ENCODE peak calls at places on chromosomes 13 and 19, in ten cellular contexts. C is BE2C, I is spleen, E is heart right ventricle, Y is PC-9, D is BJ, N is colonic mucosa, T is mesenchymal stem cell, L is left lung, W is ovary. S is an unnamed sample. For H3K27me3, the result is how much of the 10 kb centered on the place peaks cover.

GRCh38 chr19:18672606-18673337 is 10.7 kb upstream of the CRTC1 start:
- DNase-seq in I (no peak), Y (peak), T (peak), N (no peak), C (no peak), E (no peak), L (no peak), D (no peak), W (no peak), S (peak)

GRCh38 chr13:43895940-43896339 is 16.2 kb downstream of the LACC1 start:
- DNase-seq in I (no peak), W (no peak), T (no peak), N (no peak), D (no peak), E (no peak), L (no peak), C (no peak), Y (peak), S (peak)

GRCh38 chr19:2495130-2495641 is 19.3 kb downstream of the GADD45B start:
- DNase-seq in I (peak), C (no peak), Y (peak), L (peak), D (no peak), T (peak), E (peak), W (peak), N (peak), S (peak)

GRCh38 chr19:39996218-39996810 is 546 bp upstream of the ZNF546 start:
- DNase-seq in Y (peak), E (no peak), D (peak), C (peak), I (no peak), L (no peak), W (no peak), N (no peak), T (peak), S (peak)

GRCh38 chr19:51128227-51128626 is 3.5 kb downstream of the SIGLEC9 start:
- DNase-seq in T (no peak), N (no peak), E (no peak), C (no peak), W (no peak), Y (no peak), L (peak), I (peak), D (no peak), S (no peak)

GRCh38 chr13:90531744-90532143 is 815.7 kb upstream of the MIR17HG start:
- DNase-seq in E (no peak), L (no peak), W (no peak), C (no peak), N (no peak), D (no peak), Y (no peak), I (no peak), T (no peak), S (no peak)

GRCh38 chr19:48967346-48968178 is 2.5 kb downstream of the FTL start:
- DNase-seq in T (peak), D (no peak), E (no peak), L (peak), C (no peak), Y (peak), W (no peak), I (peak), N (no peak), S (peak)

GRCh38 chr19:55440411-55441105 is 2.5 kb downstream of the SHISA7 start:
- DNase-seq in L (no peak), Y (no peak), E (no peak), W (no peak), I (no peak), C (peak), T (no peak), N (no peak), D (no peak), S (no peak)

GRCh38 chr19:2529473-2529918 is 53.6 kb downstream of the GADD45B start:
- DNase-seq in I (peak), C (peak), E (no peak), Y (peak), D (peak), W (no peak), N (no peak), T (peak), L (no peak), S (peak)

GRCh38 chr19:18049390-18049789 is 37.3 kb downstream of the IL12RB1 start:
- DNase-seq in E (peak), L (peak), T (no peak), W (no peak), N (peak), D (no peak), Y (no peak), I (peak), C (no peak), S (no peak)

GRCh38 chr13:31670831-31671617 is 68.3 kb upstream of the RXFP2 start:
- DNase-seq in N (no peak), W (no peak), E (no peak), Y (no peak), L (no peak), I (no peak), C (no peak), D (no peak), T (no peak), S (peak)

GRCh38 chr19:55253842-55254624 is 4.8 kb downstream of the PPP6R1 start:
- DNase-seq in C (no peak), E (no peak), N (no peak), D (no peak), T (no peak), W (no peak), L (no peak), I (peak), Y (no peak), S (no peak)

GRCh38 chr19:51076602-51077213 is 6.0 kb downstream of the KLK14 start:
- DNase-seq in C (no peak), T (no peak), L (no peak), D (no peak), Y (no peak), N (no peak), W (no peak), E (no peak), I (no peak), S (peak)

GRCh38 chr13:45537506-45537905 is 72.8 kb downstream of the COG3 start:
- DNase-seq in Y (no peak), C (no peak), I (no peak), T (no peak), E (no peak), L (no peak), N (no peak), D (no peak), W (no peak), S (no peak)

GRCh38 chr19:6772028-6772865 is at the start of gene VAV1:
- DNase-seq in E (peak), D (no peak), L (peak), T (no peak), W (no peak), Y (no peak), I (peak), N (peak), C (no peak), S (no peak)

GRCh38 chr13:60329221-60329983 is 67.6 kb upstream of the TDRD3 start:
- DNase-seq in Y (no peak), L (peak), T (peak), E (no peak), D (no peak), N (peak), I (no peak), W (no peak), C (peak), S (peak)

GRCh38 chr19:54738715-54739114 is 402 bp downstream of the KIR2DL3 start:
- DNase-seq in D (no peak), L (no peak), C (no peak), W (no peak), E (no peak), Y (no peak), N (no peak), T (no peak), I (no peak), S (no peak)

GRCh38 chr13:49980266-49980665 is 16.6 kb upstream of the TRIM13 start:
- DNase-seq in T (no peak), Y (no peak), L (no peak), C (no peak), I (no peak), N (no peak), D (no peak), W (no peak), E (no peak), S (no peak)

GRCh38 chr13:39023316-39023715 is 14.6 kb downstream of the PROSER1 start:
- DNase-seq in W (no peak), Y (peak), E (no peak), T (peak), N (no peak), C (no peak), L (no peak), D (peak), I (no peak), S (peak)

GRCh38 chr19:7864719-7865074 is 9.5 kb downstream of the PRR36 start:
- DNase-seq in E (no peak), N (no peak), I (no peak), L (no peak), T (no peak), C (no peak), D (no peak), Y (no peak), W (no peak), S (no peak)

GRCh38 chr19:15154002-15154612 is 46.7 kb downstream of the NOTCH3 start:
- DNase-seq in Y (peak), N (peak), E (no peak), W (no peak), T (peak), C (peak), D (no peak), L (no peak), I (no peak), S (peak)

GRCh38 chr19:55671054-55671378 is 4.0 kb upstream of the EPN1 start:
- DNase-seq in T (no peak), C (no peak), N (no peak), I (no peak), L (no peak), E (no peak), W (no peak), D (no peak), Y (no peak), S (no peak)

GRCh38 chr19:51122112-51122981 is 2.4 kb upstream of the SIGLEC9 start:
- DNase-seq in T (peak), Y (no peak), W (peak), N (no peak), L (no peak), C (no peak), E (no peak), D (no peak), I (peak), S (peak)

GRCh38 chr19:28184997-28185396 is 1028.0 kb downstream of the UQCRFS1 start:
- DNase-seq in L (no peak), E (no peak), I (no peak), N (no peak), C (no peak), T (no peak), D (no peak), W (no peak), Y (no peak), S (peak)

GRCh38 chr13:33135097-33135496 is 118.9 kb downstream of the KL start:
- DNase-seq in C (no peak), I (no peak), W (no peak), T (no peak), Y (no peak), D (no peak), E (no peak), N (no peak), L (no peak), S (no peak)

GRCh38 chr19:15539638-15540037 is 31.3 kb downstream of the CYP4F22 start:
- DNase-seq in W (no peak), E (no peak), T (no peak), D (no peak), I (no peak), L (no peak), C (no peak), Y (no peak), N (no peak), S (no peak)

GRCh38 chr19:19445911-19446361 is 40.5 kb downstream of the GATAD2A start:
- DNase-seq in T (no peak), I (peak), L (no peak), Y (no peak), W (no peak), C (no peak), N (no peak), E (no peak), D (no peak), S (peak)

GRCh38 chr13:51243227-51243626 is 21.0 kb downstream of the FAM124A start:
- DNase-seq in I (no peak), D (no peak), C (no peak), L (no peak), T (no peak), E (no peak), Y (no peak), W (no peak), N (no peak), S (no peak)
- H3K4me3 ChIP-seq in I (no peak), D (no peak), C (no peak), L (no peak), T (no peak), E (no peak), Y (no peak), W (no peak), N (no peak), S (no peak)

GRCh38 chr19:35975608-35976214 is 19.3 kb upstream of the SDHAF1 start:
- DNase-seq in L (no peak), E (no peak), Y (no peak), C (no peak), I (no peak), N (no peak), D (no peak), W (no peak), T (peak), S (no peak)
- H3K27me3 ChIP-seq in L (half or more), E (under half), Y (half or more), C (under half), I (under half), N (under half), D (under half), W (under half), T (under half), S (under half)

GRCh38 chr19:4069331-4069959 is 2.7 kb upstream of the ZBTB7A start:
- DNase-seq in E (no peak), C (no peak), T (no peak), W (no peak), I (peak), Y (no peak), D (no peak), N (peak), L (no peak), S (no peak)
- H3K4me3 ChIP-seq in E (no peak), C (no peak), T (no peak), W (no peak), I (no peak), Y (no peak), D (no peak), N (no peak), L (no peak), S (no peak)

GRCh38 chr13:112705286-112705685 is 15.4 kb downstream of the ATP11A start:
- DNase-seq in D (no peak), C (no peak), I (peak), Y (no peak), E (no peak), L (peak), N (no peak), T (no peak), W (no peak), S (no peak)
- H3K27me3 ChIP-seq in D (under half), C (under half), I (under half), Y (under half), E (under half), L (under half), N (under half), T (under half), W (under half), S (under half)

GRCh38 chr13:99782669-99783068 is 188.9 kb downstream of the ZIC5 start:
- DNase-seq in E (no peak), N (no peak), L (no peak), W (no peak), I (no peak), T (no peak), D (no peak), C (no peak), Y (no peak), S (no peak)
- H3K4me3 ChIP-seq in E (no peak), N (no peak), L (no peak), W (no peak), I (no peak), T (no peak), D (no peak), C (no peak), Y (no peak), S (no peak)

GRCh38 chr13:108983273-108983672 is 353.9 kb downstream of the MYO16 start:
- DNase-seq in C (no peak), N (no peak), W (no peak), D (no peak), T (no peak), Y (no peak), L (no peak), I (no peak), E (no peak), S (no peak)
- H3K27me3 ChIP-seq in C (half or more), N (under half), W (under half), D (under half), T (under half), Y (under half), L (under half), I (under half), E (under half), S (under half)

GRCh38 chr19:11420429-11420893 is 1.3 kb upstream of the RGL3 start:
- DNase-seq in L (no peak), I (peak), C (no peak), E (peak), D (no peak), T (peak), W (peak), N (peak), Y (no peak), S (no peak)

GRCh38 chr19:11420894-11421606 is 1.9 kb upstream of the RGL3 start:
- DNase-seq in D (no peak), I (no peak), Y (no peak), W (no peak), N (peak), C (no peak), L (no peak), E (peak), T (no peak), S (no peak)

GRCh38 chr19:11418166-11418517 is 972 bp downstream of the RGL3 start:
- DNase-seq in T (no peak), Y (no peak), L (no peak), C (no peak), W (no peak), D (no peak), N (no peak), E (no peak), I (no peak), S (no peak)

GRCh38 chr19:11416346-11417052 is 2.6 kb downstream of the RGL3 start:
- DNase-seq in D (no peak), N (no peak), C (no peak), Y (no peak), W (no peak), I (no peak), L (no peak), T (no peak), E (no peak), S (no peak)

GRCh38 chr19:11418518-11419506 is at the start of gene RGL3:
- DNase-seq in D (no peak), L (peak), I (peak), T (no peak), C (no peak), N (peak), E (peak), W (no peak), Y (peak), S (no peak)
- H3K4me3 ChIP-seq in D (peak), L (peak), I (peak), T (no peak), C (no peak), N (peak), E (peak), W (peak), Y (peak), S (peak)

DNA sequence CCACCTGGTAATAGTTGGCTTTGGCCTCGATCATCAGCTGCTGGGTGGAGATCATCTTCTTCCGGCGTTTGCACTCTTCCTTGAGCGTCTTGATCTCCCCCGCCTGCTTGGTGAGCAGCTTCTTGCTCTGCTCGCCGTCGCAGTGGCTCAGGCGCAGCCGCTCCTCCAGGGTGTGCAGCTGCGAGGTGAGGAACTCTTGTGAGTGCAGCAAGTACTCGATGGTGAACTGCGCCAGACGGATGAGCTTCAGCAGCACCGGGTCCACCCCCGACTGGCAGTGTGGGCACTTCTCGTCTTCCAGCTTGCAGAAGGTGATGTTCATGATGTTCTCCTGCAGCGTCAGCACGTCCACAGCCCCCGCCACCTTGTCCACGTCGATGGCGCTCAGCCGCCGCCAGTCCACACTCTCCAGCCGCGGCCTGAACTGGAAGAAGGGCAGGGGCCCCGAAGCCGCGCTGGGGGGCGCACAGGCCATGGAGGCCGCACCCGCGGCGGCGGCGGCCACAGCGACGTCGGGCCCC is 3.2 kb downstream of the DZIP1 start:
- DNase-seq in L (no peak), C (peak), T (peak), I (no peak), E (peak), W (peak), D (no peak), N (no peak), Y (no peak), S (no peak)
- H3K27me3 ChIP-seq in L (half or more), C (under half), T (under half), I (half or more), E (half or more), W (under half), D (under half), N (under half), Y (under half), S (under half)